ENCODE peak calls at places on chromosomes 5 and 9, in five cellular contexts. S is endothelial cell, K is ascending aorta, F is fibroblast of pulmonary artery, W is WTC11. D is an unnamed sample.
A peak's percentile ranks its signal among the peaks of the same experiment; 100 is the strongest.

GRCh38 chr5:28374492-28374934 is 1336.1 kb upstream of the CDH9 start:
- DNase-seq in S (no peak), K (no peak), F (peak; percentile 20), W (no peak), D (no peak)

GRCh38 chr5:148912714-148913398 is 86.4 kb downstream of the ADRB2 start:
- DNase-seq in S (no peak), K (no peak), F (peak; percentile 92), W (peak; percentile 55), D (no peak)

GRCh38 chr9:110105107-110105506 is 102.9 kb downstream of the C9orf152 start:
- DNase-seq in S (no peak), K (no peak), F (peak; percentile 89), W (no peak), D (no peak)

GRCh38 chr5:172414618-172415599 is 39.4 kb downstream of the SH3PXD2B start:
- DNase-seq in S (no peak), K (peak; percentile 83), F (no peak), W (no peak), D (peak; percentile 41)

GRCh38 chr9:128113526-128114325 is 13.8 kb downstream of the PTGES2 start:
- DNase-seq in S (no peak), K (no peak), F (no peak), W (no peak), D (no peak)

GRCh38 chr5:89128930-89129625 is 246.1 kb upstream of the MEF2C start:
- DNase-seq in S (no peak), K (no peak), F (no peak), W (no peak), D (no peak)

GRCh38 chr5:35773936-35774335 is 82.8 kb upstream of the IL7R start:
- DNase-seq in S (no peak), K (no peak), F (no peak), W (no peak), D (no peak)

GRCh38 chr9:136996361-136997281 is at the start of gene CLIC3:
- DNase-seq in S (no peak), K (no peak), F (no peak), W (peak; percentile 50), D (no peak)

GRCh38 chr5:158320178-158320674 is 461.3 kb upstream of the CLINT1 start:
- DNase-seq in S (no peak), K (no peak), F (no peak), W (no peak), D (no peak)

GRCh38 chr9:16901589-16901988 is 31.1 kb upstream of the BNC2 start:
- DNase-seq in S (no peak), K (no peak), F (peak; percentile 43), W (no peak), D (no peak)

GRCh38 chr9:70420267-70421019 is 6.0 kb upstream of the KLF9 start:
- DNase-seq in S (peak; percentile 73), K (peak; percentile 97), F (peak; percentile 95), W (peak; percentile 79), D (peak; percentile 85)

GRCh38 chr9:72753261-72753893 is 199.5 kb downstream of the ALDH1A1 start:
- DNase-seq in S (no peak), K (no peak), F (peak; percentile 43), W (no peak), D (no peak)

GRCh38 chr5:62143268-62144229 is 162.5 kb upstream of the KIF2A start:
- DNase-seq in S (no peak), K (no peak), F (peak; percentile 57), W (no peak), D (no peak)
- TF ChIP-seq CTCF in S (peak; percentile 52), K (peak; percentile 54), F (peak; percentile 65), W (no peak), D (peak; percentile 39)

DNA sequence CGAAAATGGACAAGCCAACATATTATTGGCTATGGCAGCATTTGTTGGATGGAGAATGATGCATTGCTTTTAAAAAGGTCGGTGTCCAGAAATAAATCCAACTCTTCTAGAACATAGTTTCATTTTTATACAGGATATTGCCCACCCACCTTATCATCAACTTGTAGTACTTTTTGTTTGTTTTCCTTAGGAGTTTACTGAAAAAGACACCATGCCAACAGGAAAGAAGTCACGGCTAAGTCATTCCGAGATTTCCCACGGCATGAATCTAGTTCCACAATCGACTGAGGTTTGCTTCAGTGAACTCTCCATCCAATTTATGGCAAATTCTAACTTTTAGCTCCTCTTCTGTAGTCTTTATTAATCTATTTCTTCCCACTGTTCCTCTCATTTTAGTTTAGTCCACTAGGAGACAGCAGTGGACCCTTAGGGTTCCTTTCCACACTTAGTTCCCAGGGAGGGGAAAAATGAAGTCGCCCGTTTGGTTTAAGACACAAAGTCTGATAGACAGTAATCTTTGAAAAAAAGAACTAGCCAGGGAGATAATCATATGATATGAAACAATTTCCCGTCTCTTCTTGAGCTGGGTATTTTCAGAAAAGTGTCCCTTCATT is 237.5 kb downstream of the AP3B1 start:
- DNase-seq in S (no peak), K (no peak), F (peak; percentile 71), W (no peak), D (no peak)
- TF ChIP-seq CTCF in S (no peak), K (peak; percentile 28), F (peak; percentile 39), W (no peak), D (no peak)

GRCh38 chr5:110865400-110866094 is 126.7 kb downstream of the SLC25A46 start:
- DNase-seq in S (peak; percentile 65), K (no peak), F (peak; percentile 67), W (peak; percentile 66), D (no peak)
- TF ChIP-seq CTCF in S (peak; percentile 66), K (no peak), F (peak; percentile 85), W (peak; percentile 61), D (no peak)

DNA sequence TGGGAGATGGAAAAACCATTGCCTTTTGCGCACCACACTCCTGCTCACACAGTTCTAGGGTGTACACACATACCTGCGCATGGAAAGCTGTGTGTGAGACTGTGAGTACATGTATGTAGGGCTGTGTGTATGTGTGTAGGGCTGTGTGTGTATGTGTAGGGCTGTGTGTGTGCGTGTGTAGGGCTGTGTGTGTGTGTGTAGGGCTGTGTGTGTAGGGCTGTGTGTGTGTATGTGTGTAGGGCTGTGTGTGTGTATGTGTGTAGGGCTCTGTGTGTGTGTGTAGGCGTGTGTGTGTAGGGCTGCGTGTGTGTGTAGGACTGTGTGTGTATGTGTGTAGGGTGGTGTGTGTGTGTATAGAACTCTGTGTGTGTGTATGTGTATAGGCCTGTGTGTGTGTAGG is 37.0 kb upstream of the SEMA4D start:
- DNase-seq in S (no peak), K (no peak), F (no peak), W (no peak), D (no peak)
- TF ChIP-seq CTCF in S (no peak), K (no peak), F (no peak), W (no peak), D (no peak)

GRCh38 chr5:150121448-150122157 is 34.0 kb downstream of the PDGFRB start:
- DNase-seq in S (no peak), K (peak; percentile 53), F (no peak), W (no peak), D (no peak)
- TF ChIP-seq CTCF in S (no peak), K (no peak), F (no peak), W (no peak), D (no peak)

GRCh38 chr9:38000332-38000731 is 68.7 kb downstream of the SHB start:
- DNase-seq in S (no peak), K (no peak), F (no peak), W (peak; percentile 36), D (no peak)
- TF ChIP-seq CTCF in S (no peak), K (no peak), F (no peak), W (no peak), D (no peak)

GRCh38 chr5:91221917-91222316 is 161.2 kb downstream of the ARRDC3 start:
- DNase-seq in S (no peak), K (no peak), F (no peak), W (no peak), D (no peak)

GRCh38 chr5:91217859-91218258 is 165.3 kb downstream of the ARRDC3 start:
- DNase-seq in S (no peak), K (no peak), F (no peak), W (no peak), D (no peak)

GRCh38 chr5:91222482-91222881 is 160.6 kb downstream of the ARRDC3 start:
- DNase-seq in S (no peak), K (no peak), F (no peak), W (no peak), D (no peak)

GRCh38 chr5:91219141-91219802 is 163.8 kb downstream of the ARRDC3 start:
- DNase-seq in S (no peak), K (no peak), F (peak; percentile 94), W (no peak), D (no peak)

GRCh38 chr5:91219803-91220371 is 163.2 kb downstream of the ARRDC3 start:
- DNase-seq in S (peak; percentile 7), K (no peak), F (peak; percentile 74), W (no peak), D (no peak)
- TF ChIP-seq CTCF in S (peak; percentile 35), K (peak; percentile 10), F (peak; percentile 48), W (peak; percentile 15), D (no peak)

DNA sequence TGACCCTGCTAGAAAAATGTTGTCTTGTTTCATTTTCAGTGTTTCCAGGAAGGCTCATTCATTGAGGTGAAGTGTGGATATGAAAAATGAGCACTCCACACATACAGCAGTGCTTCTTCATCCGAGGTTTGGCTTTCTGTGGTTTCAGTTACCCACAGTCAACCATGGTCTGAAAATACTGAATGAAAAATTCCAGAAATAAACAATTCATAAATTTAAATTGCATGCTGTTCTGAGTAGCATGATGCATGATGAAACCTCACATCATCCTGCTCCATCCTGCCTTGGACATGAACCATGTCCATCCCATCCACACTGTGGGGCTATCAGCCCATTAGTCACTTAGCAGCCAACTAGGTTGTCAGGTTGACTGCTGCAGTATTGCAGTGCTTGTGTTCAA is 10.4 kb upstream of the SLC45A2 start:
- DNase-seq in S (no peak), K (no peak), F (peak; percentile 47), W (no peak), D (no peak)
- TF ChIP-seq CTCF in S (no peak), K (no peak), F (no peak), W (no peak), D (no peak)

GRCh38 chr5:40507095-40507494 is 172.6 kb upstream of the PTGER4 start:
- DNase-seq in S (no peak), K (no peak), F (peak; percentile 5), W (no peak), D (no peak)
- TF ChIP-seq CTCF in S (no peak), K (no peak), F (peak; percentile 11), W (no peak), D (no peak)

DNA sequence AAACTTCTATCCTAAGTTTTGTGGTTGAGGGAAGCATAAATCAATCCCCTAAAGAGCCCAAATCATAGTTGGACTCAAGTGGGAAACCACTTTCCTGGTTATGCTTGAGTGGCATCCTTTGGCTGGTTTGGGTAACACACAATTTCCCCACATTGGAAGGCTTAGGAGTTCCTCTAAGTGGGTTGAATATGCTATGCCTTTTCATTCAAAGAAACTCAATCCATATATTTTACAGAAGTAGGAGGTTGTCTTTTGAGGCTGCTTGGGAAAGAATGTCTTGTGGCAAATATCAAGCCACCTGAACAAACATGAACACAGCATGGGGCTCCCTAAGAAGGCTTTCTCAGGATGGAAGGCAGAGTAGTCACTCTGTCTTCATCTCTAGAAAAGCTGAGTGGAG is 121.1 kb downstream of the SPATA31D1 start:
- DNase-seq in S (no peak), K (no peak), F (no peak), W (no peak), D (no peak)
- TF ChIP-seq CTCF in S (no peak), K (no peak), F (no peak), W (no peak), D (no peak)

D was measured in thoracic aorta.